ENCODE peak calls at places on chromosomes 2 and 18, in eight cellular contexts. One of them, this sample, is unnamed.

GRCh38 chr2:188909036-188909435 is 65.1 kb upstream of the COL3A1 start:
- DNase-seq in effector CD4-positive, alpha-beta T cell: no peak
- DNase-seq in CD4-positive, alpha-beta T cell: no peak
- DNase-seq in endothelial cell: no peak
- DNase-seq in nephron progenitor cell: no peak
- DNase-seq in NCI-H345: no peak
- DNase-seq in right atrium auricular region: no peak
- DNase-seq in retina: no peak
- DNase-seq in this sample: no peak

GRCh38 chr2:41698787-41699422 is 348.9 kb upstream of the PKDCC start:
- DNase-seq in CD4-positive, alpha-beta T cell: no peak
- DNase-seq in right atrium auricular region: no peak
- DNase-seq in endothelial cell: peak
- DNase-seq in nephron progenitor cell: peak
- DNase-seq in retina: peak
- DNase-seq in effector CD4-positive, alpha-beta T cell: no peak
- DNase-seq in NCI-H345: no peak
- DNase-seq in this sample: peak

GRCh38 chr2:129849559-129850160 is 129.8 kb upstream of the RAB6C start:
- DNase-seq in CD4-positive, alpha-beta T cell: no peak
- DNase-seq in endothelial cell: no peak
- DNase-seq in nephron progenitor cell: peak
- DNase-seq in right atrium auricular region: no peak
- DNase-seq in effector CD4-positive, alpha-beta T cell: no peak
- DNase-seq in NCI-H345: peak
- DNase-seq in retina: peak
- DNase-seq in this sample: no peak

GRCh38 chr2:23590227-23590869 is 205.4 kb downstream of the KLHL29 start:
- DNase-seq in effector CD4-positive, alpha-beta T cell: no peak
- DNase-seq in endothelial cell: no peak
- DNase-seq in right atrium auricular region: no peak
- DNase-seq in NCI-H345: peak
- DNase-seq in CD4-positive, alpha-beta T cell: no peak
- DNase-seq in retina: no peak
- DNase-seq in nephron progenitor cell: no peak
- DNase-seq in this sample: peak

GRCh38 chr2:1499033-1499795 is 86.0 kb downstream of the TPO start:
- DNase-seq in effector CD4-positive, alpha-beta T cell: no peak
- DNase-seq in nephron progenitor cell: no peak
- DNase-seq in CD4-positive, alpha-beta T cell: no peak
- DNase-seq in endothelial cell: no peak
- DNase-seq in retina: no peak
- DNase-seq in NCI-H345: no peak
- DNase-seq in right atrium auricular region: no peak
- DNase-seq in this sample: peak

GRCh38 chr2:138447889-138448570 is 53.5 kb upstream of the SPOPL start:
- DNase-seq in effector CD4-positive, alpha-beta T cell: no peak
- DNase-seq in endothelial cell: peak
- DNase-seq in CD4-positive, alpha-beta T cell: no peak
- DNase-seq in right atrium auricular region: no peak
- DNase-seq in nephron progenitor cell: no peak
- DNase-seq in retina: no peak
- DNase-seq in NCI-H345: no peak
- DNase-seq in this sample: no peak

GRCh38 chr2:36468463-36469266 is 113.1 kb downstream of the CRIM1 start:
- DNase-seq in NCI-H345: no peak
- DNase-seq in CD4-positive, alpha-beta T cell: no peak
- DNase-seq in effector CD4-positive, alpha-beta T cell: no peak
- DNase-seq in retina: no peak
- DNase-seq in endothelial cell: no peak
- DNase-seq in nephron progenitor cell: no peak
- DNase-seq in right atrium auricular region: no peak
- DNase-seq in this sample: no peak

GRCh38 chr2:25030702-25031101 is 11.2 kb upstream of the EFR3B start:
- DNase-seq in endothelial cell: no peak
- DNase-seq in CD4-positive, alpha-beta T cell: no peak
- DNase-seq in nephron progenitor cell: no peak
- DNase-seq in right atrium auricular region: no peak
- DNase-seq in effector CD4-positive, alpha-beta T cell: no peak
- DNase-seq in retina: no peak
- DNase-seq in NCI-H345: no peak
- DNase-seq in this sample: no peak

GRCh38 chr2:109711230-109712125 is 82.6 kb upstream of the RGPD5 start:
- DNase-seq in NCI-H345: peak
- DNase-seq in effector CD4-positive, alpha-beta T cell: no peak
- DNase-seq in retina: no peak
- DNase-seq in nephron progenitor cell: no peak
- DNase-seq in CD4-positive, alpha-beta T cell: no peak
- DNase-seq in right atrium auricular region: no peak
- DNase-seq in endothelial cell: no peak
- DNase-seq in this sample: no peak

GRCh38 chr2:172244419-172245130 is 141.9 kb upstream of the DLX2 start:
- DNase-seq in effector CD4-positive, alpha-beta T cell: no peak
- DNase-seq in NCI-H345: no peak
- DNase-seq in right atrium auricular region: no peak
- DNase-seq in retina: no peak
- DNase-seq in nephron progenitor cell: no peak
- DNase-seq in CD4-positive, alpha-beta T cell: no peak
- DNase-seq in endothelial cell: no peak
- DNase-seq in this sample: no peak

GRCh38 chr2:188984126-188984525 is 10.0 kb downstream of the COL3A1 start:
- DNase-seq in effector CD4-positive, alpha-beta T cell: no peak
- DNase-seq in nephron progenitor cell: no peak
- DNase-seq in retina: no peak
- DNase-seq in endothelial cell: no peak
- DNase-seq in CD4-positive, alpha-beta T cell: no peak
- DNase-seq in NCI-H345: no peak
- DNase-seq in right atrium auricular region: no peak
- DNase-seq in this sample: no peak

GRCh38 chr2:43605079-43605655 is 9.3 kb upstream of the THADA start:
- DNase-seq in CD4-positive, alpha-beta T cell: peak
- DNase-seq in right atrium auricular region: no peak
- DNase-seq in endothelial cell: peak
- DNase-seq in retina: no peak
- DNase-seq in effector CD4-positive, alpha-beta T cell: no peak
- DNase-seq in NCI-H345: peak
- DNase-seq in nephron progenitor cell: peak
- DNase-seq in this sample: no peak

GRCh38 chr18:63199743-63200241 is 119.8 kb downstream of the BCL2 start:
- DNase-seq in effector CD4-positive, alpha-beta T cell: peak
- DNase-seq in right atrium auricular region: no peak
- DNase-seq in nephron progenitor cell: no peak
- DNase-seq in endothelial cell: no peak
- DNase-seq in retina: no peak
- DNase-seq in CD4-positive, alpha-beta T cell: peak
- DNase-seq in NCI-H345: no peak
- DNase-seq in this sample: no peak

GRCh38 chr2:88627856-88628568 is 748 bp upstream of the EIF2AK3 start:
- DNase-seq in retina: no peak
- DNase-seq in NCI-H345: peak
- DNase-seq in effector CD4-positive, alpha-beta T cell: peak
- DNase-seq in right atrium auricular region: peak
- DNase-seq in nephron progenitor cell: peak
- DNase-seq in endothelial cell: peak
- DNase-seq in CD4-positive, alpha-beta T cell: peak
- DNase-seq in this sample: peak

GRCh38 chr2:197777823-197778407 is 7.2 kb downstream of the BOLL start:
- DNase-seq in nephron progenitor cell: peak
- DNase-seq in right atrium auricular region: no peak
- DNase-seq in CD4-positive, alpha-beta T cell: no peak
- DNase-seq in effector CD4-positive, alpha-beta T cell: no peak
- DNase-seq in retina: no peak
- DNase-seq in NCI-H345: peak
- DNase-seq in endothelial cell: peak
- DNase-seq in this sample: no peak

GRCh38 chr18:33594799-33595198 is 16.8 kb downstream of the ASXL3 start:
- DNase-seq in CD4-positive, alpha-beta T cell: no peak
- DNase-seq in effector CD4-positive, alpha-beta T cell: no peak
- DNase-seq in nephron progenitor cell: no peak
- DNase-seq in endothelial cell: no peak
- DNase-seq in right atrium auricular region: no peak
- DNase-seq in retina: no peak
- DNase-seq in NCI-H345: no peak
- DNase-seq in this sample: no peak

GRCh38 chr2:158926478-158926948 is 41.9 kb upstream of the TANC1 start:
- DNase-seq in endothelial cell: no peak
- DNase-seq in CD4-positive, alpha-beta T cell: no peak
- DNase-seq in NCI-H345: no peak
- DNase-seq in retina: no peak
- DNase-seq in right atrium auricular region: no peak
- DNase-seq in nephron progenitor cell: no peak
- DNase-seq in effector CD4-positive, alpha-beta T cell: no peak
- DNase-seq in this sample: no peak

GRCh38 chr2:7927694-7928093 is 754.2 kb upstream of the ID2 start:
- DNase-seq in NCI-H345: no peak
- DNase-seq in right atrium auricular region: no peak
- DNase-seq in nephron progenitor cell: no peak
- DNase-seq in CD4-positive, alpha-beta T cell: no peak
- DNase-seq in retina: no peak
- DNase-seq in endothelial cell: no peak
- DNase-seq in effector CD4-positive, alpha-beta T cell: no peak
- DNase-seq in this sample: no peak

GRCh38 chr2:102294802-102295489 is 16.4 kb upstream of the IL1RL1 start:
- DNase-seq in effector CD4-positive, alpha-beta T cell: no peak
- DNase-seq in CD4-positive, alpha-beta T cell: no peak
- DNase-seq in retina: no peak
- DNase-seq in NCI-H345: no peak
- DNase-seq in endothelial cell: no peak
- DNase-seq in nephron progenitor cell: no peak
- DNase-seq in right atrium auricular region: no peak
- DNase-seq in this sample: no peak

GRCh38 chr18:25055076-25055475 is 296.9 kb downstream of the ZNF521 start:
- DNase-seq in nephron progenitor cell: no peak
- DNase-seq in endothelial cell: no peak
- DNase-seq in retina: no peak
- DNase-seq in right atrium auricular region: no peak
- DNase-seq in effector CD4-positive, alpha-beta T cell: no peak
- DNase-seq in NCI-H345: no peak
- DNase-seq in CD4-positive, alpha-beta T cell: no peak
- DNase-seq in this sample: no peak

GRCh38 chr2:45123521-45124191 is 114.4 kb upstream of the SIX2 start:
- DNase-seq in endothelial cell: no peak
- DNase-seq in right atrium auricular region: no peak
- DNase-seq in retina: no peak
- DNase-seq in nephron progenitor cell: no peak
- DNase-seq in NCI-H345: no peak
- DNase-seq in CD4-positive, alpha-beta T cell: no peak
- DNase-seq in effector CD4-positive, alpha-beta T cell: no peak
- DNase-seq in this sample: no peak

GRCh38 chr2:162934191-162934590 is 95.6 kb upstream of the KCNH7 start:
- DNase-seq in retina: no peak
- DNase-seq in endothelial cell: no peak
- DNase-seq in nephron progenitor cell: no peak
- DNase-seq in right atrium auricular region: no peak
- DNase-seq in effector CD4-positive, alpha-beta T cell: no peak
- DNase-seq in CD4-positive, alpha-beta T cell: no peak
- DNase-seq in NCI-H345: no peak
- DNase-seq in this sample: no peak

GRCh38 chr2:28233070-28233718 is 159.5 kb upstream of the FOSL2 start:
- DNase-seq in retina: no peak
- DNase-seq in endothelial cell: no peak
- DNase-seq in CD4-positive, alpha-beta T cell: no peak
- DNase-seq in NCI-H345: peak
- DNase-seq in nephron progenitor cell: peak
- DNase-seq in effector CD4-positive, alpha-beta T cell: no peak
- DNase-seq in right atrium auricular region: no peak
- DNase-seq in this sample: no peak

GRCh38 chr2:98912221-98912851 is 23.7 kb downstream of the CRACDL start:
- DNase-seq in CD4-positive, alpha-beta T cell: no peak
- DNase-seq in retina: no peak
- DNase-seq in right atrium auricular region: no peak
- DNase-seq in NCI-H345: peak
- DNase-seq in endothelial cell: no peak
- DNase-seq in effector CD4-positive, alpha-beta T cell: no peak
- DNase-seq in nephron progenitor cell: no peak
- DNase-seq in this sample: no peak

GRCh38 chr2:183995632-183996031 is 602.7 kb upstream of the ZNF804A start:
- DNase-seq in NCI-H345: peak
- DNase-seq in CD4-positive, alpha-beta T cell: no peak
- DNase-seq in right atrium auricular region: no peak
- DNase-seq in retina: no peak
- DNase-seq in effector CD4-positive, alpha-beta T cell: no peak
- DNase-seq in endothelial cell: no peak
- DNase-seq in nephron progenitor cell: no peak
- DNase-seq in this sample: no peak

GRCh38 chr2:187918996-187919821 is 365.0 kb upstream of the TFPI start:
- DNase-seq in retina: no peak
- DNase-seq in NCI-H345: no peak
- DNase-seq in endothelial cell: no peak
- DNase-seq in nephron progenitor cell: no peak
- DNase-seq in effector CD4-positive, alpha-beta T cell: no peak
- DNase-seq in right atrium auricular region: no peak
- DNase-seq in CD4-positive, alpha-beta T cell: no peak
- DNase-seq in this sample: no peak

GRCh38 chr2:24739355-24740025 is 53.7 kb downstream of the PTRHD1 start:
- DNase-seq in right atrium auricular region: no peak
- DNase-seq in endothelial cell: no peak
- DNase-seq in CD4-positive, alpha-beta T cell: no peak
- DNase-seq in effector CD4-positive, alpha-beta T cell: no peak
- DNase-seq in nephron progenitor cell: no peak
- DNase-seq in retina: no peak
- DNase-seq in NCI-H345: no peak
- DNase-seq in this sample: no peak

GRCh38 chr2:237626813-237627451 is 455 bp upstream of the LRRFIP1 start:
- DNase-seq in nephron progenitor cell: peak
- DNase-seq in NCI-H345: no peak
- DNase-seq in endothelial cell: no peak
- DNase-seq in effector CD4-positive, alpha-beta T cell: no peak
- DNase-seq in CD4-positive, alpha-beta T cell: no peak
- DNase-seq in retina: peak
- DNase-seq in right atrium auricular region: no peak
- DNase-seq in this sample: no peak

GRCh38 chr2:200471324-200471848 is 38.5 kb downstream of the KCTD18 start:
- DNase-seq in retina: peak
- DNase-seq in NCI-H345: peak
- DNase-seq in nephron progenitor cell: peak
- DNase-seq in endothelial cell: no peak
- DNase-seq in CD4-positive, alpha-beta T cell: peak
- DNase-seq in effector CD4-positive, alpha-beta T cell: peak
- DNase-seq in right atrium auricular region: no peak
- DNase-seq in this sample: no peak

GRCh38 chr2:159137511-159138101 is 148.9 kb downstream of the WDSUB1 start:
- DNase-seq in nephron progenitor cell: no peak
- DNase-seq in retina: peak
- DNase-seq in NCI-H345: no peak
- DNase-seq in endothelial cell: no peak
- DNase-seq in right atrium auricular region: no peak
- DNase-seq in CD4-positive, alpha-beta T cell: no peak
- DNase-seq in effector CD4-positive, alpha-beta T cell: no peak
- DNase-seq in this sample: no peak

GRCh38 chr18:48815182-48815520 is 135.6 kb downstream of the SMAD7 start:
- DNase-seq in nephron progenitor cell: no peak
- DNase-seq in right atrium auricular region: no peak
- DNase-seq in endothelial cell: no peak
- DNase-seq in NCI-H345: no peak
- DNase-seq in retina: no peak
- DNase-seq in effector CD4-positive, alpha-beta T cell: no peak
- DNase-seq in CD4-positive, alpha-beta T cell: no peak
- DNase-seq in this sample: no peak

GRCh38 chr18:50849448-50849847 is 29.5 kb upstream of the ME2 start:
- DNase-seq in right atrium auricular region: no peak
- DNase-seq in retina: no peak
- DNase-seq in effector CD4-positive, alpha-beta T cell: no peak
- DNase-seq in endothelial cell: no peak
- DNase-seq in nephron progenitor cell: no peak
- DNase-seq in CD4-positive, alpha-beta T cell: no peak
- DNase-seq in NCI-H345: no peak
- DNase-seq in this sample: no peak

GRCh38 chr2:151973901-151974199 is 125.0 kb downstream of the CACNB4 start:
- DNase-seq in CD4-positive, alpha-beta T cell: no peak
- DNase-seq in effector CD4-positive, alpha-beta T cell: no peak
- DNase-seq in NCI-H345: peak
- DNase-seq in retina: peak
- DNase-seq in right atrium auricular region: peak
- DNase-seq in endothelial cell: peak
- DNase-seq in nephron progenitor cell: peak
- DNase-seq in this sample: peak

GRCh38 chr18:51582551-51582950 is 385.1 kb upstream of the MEX3C start:
- DNase-seq in right atrium auricular region: no peak
- DNase-seq in NCI-H345: no peak
- DNase-seq in nephron progenitor cell: no peak
- DNase-seq in retina: no peak
- DNase-seq in endothelial cell: no peak
- DNase-seq in CD4-positive, alpha-beta T cell: no peak
- DNase-seq in effector CD4-positive, alpha-beta T cell: no peak
- DNase-seq in this sample: no peak

This sample was measured in Right ventricle myocardium superior.